ENCODE peak calls at places on chromosomes 2 and 18, in ten cellular contexts. X, Q, S, L, D, G, T, O, F and P are unnamed samples.
A peak's percentile ranks its signal among the peaks of the same experiment; 100 is the strongest.

GRCh38 chr2:201709049-201709448 is 10.6 kb upstream of the MPP4 start:
- DNase-seq in L (no peak), F (no peak), X (no peak), S (no peak), D (no peak), Q (no peak), O (no peak), T (no peak), G (no peak), P (no peak)

GRCh38 chr2:98020992-98021713 is 25.4 kb upstream of the TMEM131 start:
- DNase-seq in Q (no peak), G (no peak), T (no peak), D (no peak), L (peak; percentile 8), S (no peak), O (no peak), X (no peak), F (no peak), P (no peak)

GRCh38 chr2:42223822-42224268 is 54.7 kb downstream of the EML4 start:
- DNase-seq in F (no peak), L (no peak), O (no peak), Q (no peak), S (no peak), T (no peak), X (no peak), G (no peak), D (peak; percentile 61), P (no peak)

GRCh38 chr2:239532859-239533258 is 132.0 kb upstream of the HDAC4 start:
- DNase-seq in G (no peak), L (no peak), T (no peak), S (no peak), X (no peak), O (no peak), F (no peak), Q (no peak), D (no peak), P (no peak)

GRCh38 chr18:37299471-37300304 is 265.9 kb downstream of the CELF4 start:
- DNase-seq in F (peak; percentile 48), D (peak; percentile 96), O (peak; percentile 77), S (peak; percentile 71), T (peak; percentile 92), L (peak; percentile 10), G (no peak), Q (peak; percentile 46), X (peak; percentile 91), P (peak; percentile 76)

GRCh38 chr2:218259099-218259921 is 1.5 kb upstream of the GPBAR1 start:
- DNase-seq in L (no peak), S (peak; percentile 67), F (peak; percentile 80), T (no peak), Q (no peak), D (peak; percentile 67), X (peak; percentile 78), O (peak; percentile 79), G (no peak), P (peak; percentile 73)

GRCh38 chr2:181058378-181059269 is 78.2 kb downstream of the UBE2E3 start:
- DNase-seq in O (no peak), L (peak; percentile 2), S (no peak), F (peak; percentile 59), Q (peak; percentile 47), T (peak; percentile 32), X (no peak), G (peak; percentile 13), D (peak; percentile 31), P (no peak)

GRCh38 chr18:13516855-13517254 is 209.5 kb downstream of the FAM210A start:
- DNase-seq in L (no peak), Q (no peak), S (no peak), F (no peak), T (no peak), D (no peak), O (no peak), X (no peak), G (no peak), P (no peak)

GRCh38 chr2:121355488-121355887 is 70.5 kb upstream of the TFCP2L1 start:
- DNase-seq in G (no peak), F (no peak), X (no peak), Q (no peak), O (no peak), D (no peak), L (no peak), S (no peak), T (no peak), P (no peak)

GRCh38 chr2:12547771-12548170 is 169.0 kb upstream of the TRIB2 start:
- DNase-seq in D (no peak), S (no peak), Q (no peak), O (no peak), G (no peak), X (no peak), F (no peak), L (no peak), T (no peak), P (no peak)

GRCh38 chr2:176157499-176158305 is 595 bp downstream of the HOXD3 start:
- DNase-seq in D (peak; percentile 45), S (no peak), O (no peak), G (no peak), X (no peak), Q (no peak), F (no peak), L (no peak), T (no peak), P (peak; percentile 80)

GRCh38 chr2:110958720-110959119 is 162.0 kb upstream of the BCL2L11 start:
- DNase-seq in G (no peak), O (no peak), L (no peak), F (no peak), X (no peak), T (no peak), D (no peak), S (no peak), Q (no peak), P (no peak)

GRCh38 chr2:133844214-133844892 is 276.1 kb upstream of the NCKAP5 start:
- DNase-seq in L (peak; percentile 76), G (peak; percentile 12), S (no peak), O (peak; percentile 48), T (peak; percentile 80), Q (peak; percentile 50), F (peak; percentile 52), D (peak; percentile 69), X (peak; percentile 61), P (no peak)

GRCh38 chr2:173574304-173574703 is 219.6 kb downstream of the CDCA7 start:
- DNase-seq in O (no peak), D (no peak), F (no peak), S (no peak), Q (no peak), T (no peak), L (no peak), G (no peak), X (no peak), P (no peak)